ENCODE peak calls at places on chromosomes 7 and 10, in seven cellular contexts. One of them, this sample, is unnamed.

GRCh38 chr10:30284860-30285594 is 64.1 kb downstream of the MTPAP start:
- DNase-seq in aorta: no peak
- DNase-seq in skeletal muscle cell: no peak
- DNase-seq in activated CD8-positive, alpha-beta memory T cell treated with anti-CD3 and anti-CD28 coated beads for 1 hour: no peak
- DNase-seq in T-helper 9 cell: no peak
- DNase-seq in dorsolateral prefrontal cortex: no peak
- DNase-seq in HEK293T: peak
- DNase-seq in this sample: no peak

GRCh38 chr7:2066251-2066919 is 166.4 kb downstream of the MAD1L1 start:
- DNase-seq in HEK293T: no peak
- DNase-seq in dorsolateral prefrontal cortex: no peak
- DNase-seq in T-helper 9 cell: peak
- DNase-seq in aorta: no peak
- DNase-seq in activated CD8-positive, alpha-beta memory T cell treated with anti-CD3 and anti-CD28 coated beads for 1 hour: no peak
- DNase-seq in skeletal muscle cell: no peak
- DNase-seq in this sample: no peak

GRCh38 chr7:73613954-73614735 is 10.2 kb downstream of the MLXIPL start:
- DNase-seq in aorta: no peak
- DNase-seq in skeletal muscle cell: no peak
- DNase-seq in activated CD8-positive, alpha-beta memory T cell treated with anti-CD3 and anti-CD28 coated beads for 1 hour: no peak
- DNase-seq in T-helper 9 cell: no peak
- DNase-seq in HEK293T: no peak
- DNase-seq in dorsolateral prefrontal cortex: no peak
- DNase-seq in this sample: no peak

GRCh38 chr7:114799522-114800133 is 122.3 kb upstream of the MDFIC start:
- DNase-seq in aorta: no peak
- DNase-seq in T-helper 9 cell: no peak
- DNase-seq in activated CD8-positive, alpha-beta memory T cell treated with anti-CD3 and anti-CD28 coated beads for 1 hour: no peak
- DNase-seq in dorsolateral prefrontal cortex: no peak
- DNase-seq in HEK293T: no peak
- DNase-seq in skeletal muscle cell: no peak
- DNase-seq in this sample: no peak

GRCh38 chr7:123191132-123191531 is 8.6 kb downstream of the SLC13A1 start:
- DNase-seq in HEK293T: no peak
- DNase-seq in dorsolateral prefrontal cortex: no peak
- DNase-seq in aorta: no peak
- DNase-seq in skeletal muscle cell: no peak
- DNase-seq in T-helper 9 cell: no peak
- DNase-seq in activated CD8-positive, alpha-beta memory T cell treated with anti-CD3 and anti-CD28 coated beads for 1 hour: no peak
- DNase-seq in this sample: no peak

GRCh38 chr10:120420421-120420820 is 36.6 kb upstream of the PLPP4 start:
- DNase-seq in T-helper 9 cell: no peak
- DNase-seq in aorta: no peak
- DNase-seq in HEK293T: no peak
- DNase-seq in skeletal muscle cell: no peak
- DNase-seq in activated CD8-positive, alpha-beta memory T cell treated with anti-CD3 and anti-CD28 coated beads for 1 hour: no peak
- DNase-seq in dorsolateral prefrontal cortex: no peak
- DNase-seq in this sample: no peak

GRCh38 chr10:67837519-67838314 is at the start of gene DNAJC12:
- DNase-seq in HEK293T: peak
- DNase-seq in dorsolateral prefrontal cortex: no peak
- DNase-seq in aorta: no peak
- DNase-seq in T-helper 9 cell: no peak
- DNase-seq in activated CD8-positive, alpha-beta memory T cell treated with anti-CD3 and anti-CD28 coated beads for 1 hour: no peak
- DNase-seq in skeletal muscle cell: peak
- DNase-seq in this sample: peak

GRCh38 chr7:41930538-41931262 is 227.8 kb upstream of the INHBA start:
- DNase-seq in skeletal muscle cell: no peak
- DNase-seq in T-helper 9 cell: no peak
- DNase-seq in dorsolateral prefrontal cortex: no peak
- DNase-seq in activated CD8-positive, alpha-beta memory T cell treated with anti-CD3 and anti-CD28 coated beads for 1 hour: no peak
- DNase-seq in aorta: no peak
- DNase-seq in HEK293T: no peak
- DNase-seq in this sample: no peak

GRCh38 chr10:28704771-28705170 is 27.4 kb downstream of the BAMBI start:
- DNase-seq in dorsolateral prefrontal cortex: no peak
- DNase-seq in T-helper 9 cell: no peak
- DNase-seq in activated CD8-positive, alpha-beta memory T cell treated with anti-CD3 and anti-CD28 coated beads for 1 hour: no peak
- DNase-seq in aorta: no peak
- DNase-seq in HEK293T: no peak
- DNase-seq in skeletal muscle cell: no peak
- DNase-seq in this sample: no peak

GRCh38 chr7:148662646-148663045 is 36.1 kb upstream of the CUL1 start:
- DNase-seq in HEK293T: no peak
- DNase-seq in aorta: no peak
- DNase-seq in T-helper 9 cell: no peak
- DNase-seq in dorsolateral prefrontal cortex: no peak
- DNase-seq in activated CD8-positive, alpha-beta memory T cell treated with anti-CD3 and anti-CD28 coated beads for 1 hour: no peak
- DNase-seq in skeletal muscle cell: no peak
- DNase-seq in this sample: no peak

GRCh38 chr10:76408646-76409045 is 977.2 kb downstream of the LRMDA start:
- DNase-seq in T-helper 9 cell: no peak
- DNase-seq in aorta: no peak
- DNase-seq in activated CD8-positive, alpha-beta memory T cell treated with anti-CD3 and anti-CD28 coated beads for 1 hour: no peak
- DNase-seq in HEK293T: no peak
- DNase-seq in dorsolateral prefrontal cortex: no peak
- DNase-seq in skeletal muscle cell: no peak
- DNase-seq in this sample: no peak

GRCh38 chr7:100561491-100562194 is 12.1 kb downstream of the SAP25 start:
- DNase-seq in aorta: no peak
- DNase-seq in skeletal muscle cell: no peak
- DNase-seq in HEK293T: no peak
- DNase-seq in T-helper 9 cell: no peak
- DNase-seq in dorsolateral prefrontal cortex: no peak
- DNase-seq in activated CD8-positive, alpha-beta memory T cell treated with anti-CD3 and anti-CD28 coated beads for 1 hour: no peak
- DNase-seq in this sample: no peak

GRCh38 chr10:130807096-130807495 is 504.4 kb downstream of the TCERG1L start:
- DNase-seq in T-helper 9 cell: no peak
- DNase-seq in activated CD8-positive, alpha-beta memory T cell treated with anti-CD3 and anti-CD28 coated beads for 1 hour: no peak
- DNase-seq in skeletal muscle cell: no peak
- DNase-seq in HEK293T: no peak
- DNase-seq in dorsolateral prefrontal cortex: no peak
- DNase-seq in aorta: no peak
- DNase-seq in this sample: no peak

GRCh38 chr10:132465889-132466519 is 69.0 kb downstream of the PWWP2B start:
- DNase-seq in dorsolateral prefrontal cortex: no peak
- DNase-seq in T-helper 9 cell: no peak
- DNase-seq in HEK293T: no peak
- DNase-seq in skeletal muscle cell: no peak
- DNase-seq in aorta: peak
- DNase-seq in activated CD8-positive, alpha-beta memory T cell treated with anti-CD3 and anti-CD28 coated beads for 1 hour: no peak
- DNase-seq in this sample: no peak

GRCh38 chr10:126042906-126043305 is 146.5 kb downstream of the FANK1 start:
- DNase-seq in activated CD8-positive, alpha-beta memory T cell treated with anti-CD3 and anti-CD28 coated beads for 1 hour: no peak
- DNase-seq in dorsolateral prefrontal cortex: no peak
- DNase-seq in skeletal muscle cell: no peak
- DNase-seq in T-helper 9 cell: no peak
- DNase-seq in aorta: no peak
- DNase-seq in HEK293T: no peak
- DNase-seq in this sample: no peak

GRCh38 chr10:104034401-104035053 is 51.2 kb downstream of the COL17A1 start:
- DNase-seq in T-helper 9 cell: no peak
- DNase-seq in HEK293T: no peak
- DNase-seq in dorsolateral prefrontal cortex: no peak
- DNase-seq in skeletal muscle cell: no peak
- DNase-seq in activated CD8-positive, alpha-beta memory T cell treated with anti-CD3 and anti-CD28 coated beads for 1 hour: no peak
- DNase-seq in aorta: no peak
- DNase-seq in this sample: no peak

GRCh38 chr10:29033311-29033940 is 255.4 kb upstream of the LYZL1 start:
- DNase-seq in T-helper 9 cell: no peak
- DNase-seq in HEK293T: no peak
- DNase-seq in aorta: no peak
- DNase-seq in skeletal muscle cell: no peak
- DNase-seq in dorsolateral prefrontal cortex: no peak
- DNase-seq in activated CD8-positive, alpha-beta memory T cell treated with anti-CD3 and anti-CD28 coated beads for 1 hour: no peak
- DNase-seq in this sample: no peak

GRCh38 chr10:44180321-44181154 is 204.4 kb downstream of the CXCL12 start:
- DNase-seq in activated CD8-positive, alpha-beta memory T cell treated with anti-CD3 and anti-CD28 coated beads for 1 hour: no peak
- DNase-seq in aorta: no peak
- DNase-seq in skeletal muscle cell: peak
- DNase-seq in HEK293T: no peak
- DNase-seq in T-helper 9 cell: no peak
- DNase-seq in dorsolateral prefrontal cortex: peak
- DNase-seq in this sample: peak

GRCh38 chr7:37369904-37370303 is 78.8 kb downstream of the ELMO1 start:
- DNase-seq in activated CD8-positive, alpha-beta memory T cell treated with anti-CD3 and anti-CD28 coated beads for 1 hour: no peak
- DNase-seq in aorta: no peak
- DNase-seq in T-helper 9 cell: no peak
- DNase-seq in dorsolateral prefrontal cortex: no peak
- DNase-seq in HEK293T: no peak
- DNase-seq in skeletal muscle cell: no peak
- DNase-seq in this sample: no peak

This sample was measured in SJCRH30.